ENCODE peak calls at places on chromosomes 7 and 10, in ten cellular contexts. S is endodermal cell, Y is hepatocyte, X is OCI-LY7, Q is GM12865, P is AG04449, U is HFF-Myc, D is breast epithelium, M is heart left ventricle, I is mesothelial cell of epicardium. T is an unnamed sample.

GRCh38 chr7:86958380-86958779 is 101.1 kb downstream of the ELAPOR2 start:
- DNase-seq in D (no peak), M (no peak), Q (no peak), U (no peak), P (no peak), X (no peak), S (no peak), I (no peak), Y (peak; percentile 24), T (no peak)

GRCh38 chr7:155154586-155154985 is 84.5 kb downstream of the HTR5A start:
- DNase-seq in X (no peak), Q (no peak), U (no peak), P (no peak), M (no peak), S (no peak), I (no peak), Y (no peak), D (no peak), T (no peak)

GRCh38 chr7:96426027-96426426 is 104.1 kb upstream of the SLC25A13 start:
- DNase-seq in P (no peak), S (no peak), Q (no peak), I (no peak), U (no peak), D (no peak), Y (no peak), M (no peak), X (no peak), T (no peak)

GRCh38 chr10:3757638-3758490 is 27.1 kb downstream of the KLF6 start:
- DNase-seq in D (no peak), Y (no peak), I (no peak), S (no peak), P (no peak), Q (peak; percentile 86), M (no peak), U (no peak), X (peak; percentile 33), T (peak; percentile 78)

GRCh38 chr7:3867847-3868246 is 566.8 kb downstream of the SDK1 start:
- DNase-seq in Q (no peak), U (no peak), Y (no peak), M (no peak), X (no peak), P (no peak), S (no peak), D (no peak), I (no peak), T (no peak)

GRCh38 chr10:132099701-132100481 is 34.1 kb downstream of the JAKMIP3 start:
- DNase-seq in P (no peak), U (no peak), Y (no peak), X (no peak), S (peak; percentile 32), D (no peak), Q (no peak), I (no peak), M (no peak), T (no peak)

GRCh38 chr7:95435422-95435780 is 573 bp upstream of the PON2 start:
- DNase-seq in Q (peak; percentile 3), S (no peak), X (no peak), I (no peak), U (no peak), D (no peak), M (no peak), P (no peak), Y (no peak), T (no peak)

GRCh38 chr7:2936891-2937580 is 92.9 kb upstream of the GNA12 start:
- DNase-seq in M (no peak), Q (no peak), X (no peak), S (peak; percentile 36), Y (no peak), D (no peak), P (no peak), I (no peak), U (no peak), T (no peak)

GRCh38 chr10:115921795-115922194 is 351.2 kb downstream of the GFRA1 start:
- DNase-seq in U (no peak), I (no peak), D (no peak), P (no peak), X (no peak), Q (no peak), M (no peak), S (no peak), Y (no peak), T (no peak)

GRCh38 chr10:27356738-27357137 is 116.1 kb upstream of the ACBD5 start:
- DNase-seq in M (no peak), D (no peak), P (no peak), Y (no peak), X (no peak), S (no peak), Q (no peak), I (no peak), U (no peak), T (no peak)

DNA sequence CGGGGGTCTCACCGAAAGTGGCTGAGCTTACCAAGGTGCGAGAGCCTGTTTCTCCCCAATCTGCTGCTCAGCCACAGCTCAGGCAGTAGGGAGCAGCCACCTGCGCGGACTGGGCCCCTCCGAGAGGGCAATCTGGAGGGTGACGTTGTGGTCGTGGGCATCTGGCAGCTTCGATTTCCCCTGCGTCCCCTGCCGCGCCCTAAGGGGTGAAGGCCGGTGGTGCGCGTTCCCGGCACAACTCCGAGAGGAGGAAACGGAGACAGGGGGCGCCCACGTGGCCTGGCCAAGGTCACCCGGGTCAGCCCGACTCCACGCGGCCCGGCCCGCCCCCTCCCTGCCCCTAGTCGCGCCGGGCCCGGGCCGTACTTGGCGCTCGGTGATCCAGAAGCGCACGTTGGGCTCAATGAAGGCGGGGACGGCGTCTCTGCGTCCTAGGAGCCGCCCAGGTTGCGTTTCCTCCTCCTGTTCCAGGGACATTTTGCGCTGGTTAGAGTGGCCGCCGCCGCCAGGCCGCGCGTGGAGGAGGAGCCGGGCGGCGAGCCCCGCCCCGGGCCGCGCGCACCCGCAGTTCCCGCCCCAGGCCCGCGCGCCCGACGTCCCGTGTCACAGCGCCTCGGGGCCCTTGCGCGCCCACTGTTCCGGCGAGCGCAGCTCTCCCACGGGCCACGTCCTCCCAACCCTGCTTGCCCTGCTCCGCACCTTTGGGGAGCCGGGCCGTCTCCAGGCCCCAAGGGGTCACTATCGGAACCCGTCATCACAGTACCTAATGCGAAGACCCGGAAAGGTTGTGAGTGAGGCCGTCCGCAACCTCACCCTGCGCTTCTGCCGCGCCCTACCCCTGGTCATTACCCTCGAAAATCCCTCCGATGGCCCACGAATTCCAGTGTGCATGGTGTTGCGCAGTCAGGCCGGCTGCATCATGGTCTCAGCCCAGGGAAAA is at the start of gene SFXN4:
- DNase-seq in X (peak; percentile 80), Q (peak; percentile 89), I (peak; percentile 51), U (no peak), P (no peak), Y (peak; percentile 87), D (peak; percentile 51), M (peak; percentile 88), S (peak; percentile 81), T (peak; percentile 80)
- TF ChIP-seq CTCF in X (peak; percentile 8), Q (no peak), I (no peak), U (no peak), P (no peak), Y (no peak), D (no peak), M (peak; percentile 37), S (peak; percentile 37), T (no peak)

DNA sequence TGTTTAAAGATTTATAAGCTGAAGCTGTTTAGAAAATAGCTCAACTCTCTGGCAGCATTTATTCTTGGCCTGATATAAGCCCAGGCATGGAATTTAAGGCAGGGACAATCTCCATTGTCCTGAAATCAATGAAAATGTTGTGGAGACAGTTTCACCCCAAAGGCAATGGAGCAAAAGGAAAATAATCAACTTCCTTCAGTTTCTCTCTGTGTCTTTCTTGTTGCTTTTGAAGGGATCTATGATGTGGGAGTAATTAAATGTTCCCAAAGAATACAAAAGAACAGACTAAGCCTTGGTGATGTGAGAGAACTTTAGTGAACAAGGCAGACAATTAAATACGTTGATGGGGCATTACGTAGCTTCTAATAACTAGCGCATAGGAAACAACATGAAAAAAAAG is 250.2 kb downstream of the GPR37 start:
- DNase-seq in Q (no peak), S (no peak), M (no peak), P (no peak), D (no peak), X (no peak), U (no peak), Y (no peak), I (no peak), T (no peak)
- TF ChIP-seq CTCF in Q (no peak), S (no peak), M (no peak), P (no peak), D (no peak), X (no peak), U (no peak), Y (no peak), I (no peak), T (no peak)

GRCh38 chr7:100158229-100159098 is at the start of gene TRAPPC14:
- DNase-seq in Q (peak; percentile 85), X (peak; percentile 87), U (no peak), S (peak; percentile 98), D (peak; percentile 83), I (peak; percentile 89), Y (peak; percentile 95), M (peak; percentile 96), P (no peak), T (peak; percentile 96)
- TF ChIP-seq CTCF in Q (no peak), X (no peak), U (no peak), S (no peak), D (no peak), I (no peak), Y (no peak), M (no peak), P (no peak), T (no peak)

GRCh38 chr7:64854969-64855368 is 48.1 kb upstream of the ZNF273 start:
- DNase-seq in P (no peak), U (no peak), Y (no peak), D (no peak), Q (no peak), X (no peak), M (no peak), I (no peak), S (no peak), T (no peak)

GRCh38 chr7:64849924-64850499 is 53.1 kb upstream of the ZNF273 start:
- DNase-seq in X (no peak), I (no peak), D (no peak), Y (no peak), P (no peak), U (no peak), S (no peak), Q (no peak), M (no peak), T (no peak)

GRCh38 chr7:64853679-64854078 is 49.4 kb upstream of the ZNF273 start:
- DNase-seq in Q (no peak), P (no peak), M (no peak), D (no peak), S (no peak), I (no peak), X (no peak), U (no peak), Y (no peak), T (no peak)

DNA sequence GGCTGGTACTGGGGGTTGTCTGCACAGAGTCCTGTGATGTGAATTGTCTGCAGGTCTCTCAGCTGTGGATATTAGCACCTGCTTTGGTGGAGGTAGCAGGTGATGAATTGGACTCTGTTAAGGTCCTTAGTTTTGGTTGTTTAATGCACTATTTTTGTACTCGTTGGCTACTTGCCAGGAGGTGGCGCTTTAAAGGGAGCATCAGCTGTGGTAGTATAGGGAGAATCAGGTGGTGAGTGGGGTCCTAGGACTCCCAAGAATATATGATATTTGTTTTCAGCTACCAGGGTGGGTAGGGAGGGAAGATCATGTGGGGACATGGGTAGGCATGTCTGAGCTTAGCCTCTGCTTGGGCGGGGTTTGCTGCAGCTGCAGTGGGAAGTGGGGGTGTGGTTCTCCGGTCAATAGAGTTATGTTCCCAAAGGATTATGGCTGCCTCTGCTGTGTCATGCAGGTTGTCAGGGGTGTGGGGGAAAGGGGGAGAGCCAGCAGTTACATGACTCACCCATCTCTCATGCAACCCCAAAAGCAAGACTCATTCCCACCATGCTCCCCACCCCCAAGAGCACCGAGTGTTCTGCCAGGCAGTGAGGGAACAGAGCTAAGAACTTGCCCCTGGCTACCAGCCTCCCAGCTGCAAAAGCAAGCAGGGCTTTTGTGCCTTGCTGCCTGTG is 53.7 kb upstream of the ZNF273 start:
- DNase-seq in S (no peak), U (no peak), Y (no peak), M (peak; percentile 37), P (no peak), D (no peak), I (no peak), Q (no peak), X (peak; percentile 38), T (no peak)
- TF ChIP-seq CTCF in S (peak; percentile 52), U (no peak), Y (no peak), M (no peak), P (no peak), D (no peak), I (no peak), Q (no peak), X (peak; percentile 56), T (no peak)